ENCODE peak calls at places on chromosome 13, in six cellular contexts. Y, I, R, U, M and D are unnamed samples.
A peak's percentile ranks its signal among the peaks of the same experiment; 100 is the strongest.

GRCh38 chr13:113584870-113585671 is 518 bp downstream of the TFDP1 start:
- DNase-seq in Y (no peak), I (no peak), R (peak; percentile 48), U (peak; percentile 9), M (no peak), D (peak; percentile 82)

GRCh38 chr13:79522583-79522982 is 41.6 kb downstream of the NDFIP2 start:
- DNase-seq in Y (no peak), I (no peak), R (no peak), U (no peak), M (peak; percentile 71), D (no peak)

GRCh38 chr13:113930711-113931637 is 42.9 kb downstream of the C13orf46 start:
- DNase-seq in Y (no peak), I (no peak), R (peak; percentile 56), U (no peak), M (no peak), D (peak; percentile 64)

GRCh38 chr13:107441279-107441678 is 774.1 kb downstream of the LIG4 start:
- DNase-seq in Y (no peak), I (no peak), R (no peak), U (no peak), M (peak; percentile 29), D (no peak)

GRCh38 chr13:107025991-107026390 is 458.1 kb upstream of the ARGLU1 start:
- DNase-seq in Y (no peak), I (peak; percentile 78), R (no peak), U (no peak), M (peak; percentile 45), D (no peak)

GRCh38 chr13:44373601-44374347 is at the start of gene SERP2:
- DNase-seq in Y (peak; percentile 63), I (no peak), R (peak; percentile 76), U (no peak), M (peak; percentile 50), D (no peak)

GRCh38 chr13:105598551-105598950 is 936.9 kb downstream of the EFNB2 start:
- DNase-seq in Y (no peak), I (no peak), R (no peak), U (no peak), M (peak; percentile 29), D (no peak)

GRCh38 chr13:36818483-36819063 is 449 bp upstream of the RFXAP start:
- DNase-seq in Y (no peak), I (no peak), R (no peak), U (no peak), M (no peak), D (no peak)

GRCh38 chr13:104984296-104984818 is 1551.1 kb downstream of the EFNB2 start:
- DNase-seq in Y (no peak), I (no peak), R (peak; percentile 64), U (no peak), M (peak; percentile 71), D (no peak)

GRCh38 chr13:46119883-46120614 is 15.2 kb upstream of the CPB2 start:
- DNase-seq in Y (no peak), I (no peak), R (no peak), U (peak; percentile 28), M (peak; percentile 76), D (no peak)

GRCh38 chr13:94325660-94326059 is 153.8 kb downstream of the DCT start:
- DNase-seq in Y (no peak), I (no peak), R (no peak), U (no peak), M (peak; percentile 60), D (no peak)

GRCh38 chr13:102460806-102461205 is 59.0 kb upstream of the FGF14 start:
- DNase-seq in Y (no peak), I (no peak), R (no peak), U (no peak), M (no peak), D (no peak)

GRCh38 chr13:30744056-30744684 is 8.8 kb downstream of the ALOX5AP start:
- DNase-seq in Y (peak; percentile 80), I (peak; percentile 62), R (no peak), U (peak; percentile 35), M (no peak), D (peak; percentile 93)

GRCh38 chr13:75226092-75226491 is 255.9 kb downstream of the TBC1D4 start:
- DNase-seq in Y (no peak), I (no peak), R (no peak), U (no peak), M (no peak), D (no peak)

GRCh38 chr13:53068841-53069520 is 40.4 kb downstream of the OLFM4 start:
- DNase-seq in Y (no peak), I (no peak), R (no peak), U (no peak), M (no peak), D (no peak)

GRCh38 chr13:19596960-19597361 is 35.6 kb upstream of the TPTE2 start:
- DNase-seq in Y (no peak), I (no peak), R (no peak), U (peak; percentile 77), M (peak; percentile 13), D (no peak)

GRCh38 chr13:108960006-108960405 is 330.6 kb downstream of the MYO16 start:
- DNase-seq in Y (no peak), I (no peak), R (no peak), U (no peak), M (no peak), D (no peak)

GRCh38 chr13:83498486-83499190 is 383.6 kb downstream of the SLITRK1 start:
- DNase-seq in Y (no peak), I (no peak), R (no peak), U (peak; percentile 64), M (peak; percentile 21), D (no peak)

GRCh38 chr13:30371649-30372265 is 50.5 kb upstream of the UBE2L5 start:
- DNase-seq in Y (peak; percentile 75), I (no peak), R (no peak), U (peak; percentile 7), M (peak; percentile 26), D (peak; percentile 90)

GRCh38 chr13:75480691-75481175 is 1.2 kb downstream of the TBC1D4 start:
- DNase-seq in Y (peak; percentile 77), I (no peak), R (peak; percentile 67), U (peak; percentile 59), M (peak; percentile 53), D (peak; percentile 79)

GRCh38 chr13:33262069-33262487 is 23.5 kb downstream of the STARD13 start:
- DNase-seq in Y (peak; percentile 56), I (no peak), R (peak; percentile 72), U (no peak), M (no peak), D (no peak)
- H3K4me1 ChIP-seq in Y (peaks cover 14% of the 10 kb centered on the region), I (peaks cover 4% of the 10 kb centered on the region), R (no peaks in the 10 kb centered on the region), U (peaks cover 55% of the 10 kb centered on the region), M (peaks cover 32% of the 10 kb centered on the region), D (no peaks in the 10 kb centered on the region)

DNA sequence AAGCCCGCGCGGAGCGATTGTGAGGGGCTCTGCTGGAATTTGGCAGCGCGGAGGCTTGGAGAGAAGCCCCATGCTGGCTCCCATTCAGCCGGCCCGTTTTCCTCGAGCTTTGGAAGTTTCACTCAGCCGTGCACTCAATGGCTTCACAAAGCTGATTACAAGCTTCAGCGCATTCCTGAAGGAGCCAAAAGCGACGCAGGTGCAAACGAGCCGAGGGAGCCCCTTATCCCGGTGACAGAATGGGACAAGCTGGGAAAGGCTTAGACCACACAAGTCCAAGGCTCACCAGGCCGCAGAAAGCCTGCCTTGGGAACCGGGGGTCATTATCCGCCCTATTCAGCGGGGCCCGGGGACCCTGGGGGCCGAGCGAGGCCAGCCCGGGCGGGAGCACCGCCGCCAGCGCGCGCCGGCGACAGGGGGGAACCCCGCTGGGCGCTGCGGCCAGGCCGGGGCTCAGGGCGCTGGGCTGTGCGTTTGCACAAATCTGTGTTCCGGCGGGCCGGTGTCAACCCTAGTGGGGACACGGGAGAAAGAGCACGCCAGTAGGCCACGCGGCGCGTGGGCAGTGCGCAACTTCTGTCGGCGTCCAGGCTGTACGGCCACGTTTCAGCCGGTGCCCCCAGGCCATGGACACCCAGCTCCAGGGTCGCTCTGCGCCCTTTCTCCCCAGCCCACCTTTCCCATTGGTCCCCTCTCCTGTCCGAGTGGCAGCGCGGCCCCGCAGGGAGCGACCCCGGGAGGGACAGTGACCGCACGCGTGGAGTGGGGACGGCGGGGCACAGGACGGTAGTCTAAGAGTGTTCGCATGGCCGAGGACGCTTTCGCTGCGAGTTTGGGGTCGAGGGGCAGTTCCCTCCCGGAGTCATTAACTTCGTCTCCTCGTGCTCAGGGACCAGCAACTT is 37.3 kb downstream of the SOX1 start:
- DNase-seq in Y (peak; percentile 43), I (no peak), R (peak; percentile 48), U (no peak), M (no peak), D (no peak)
- H3K4me3 ChIP-seq in Y (no peak overlapping the region), I (no peak overlapping the region), R (no peak overlapping the region), U (no peak overlapping the region), M (no peak overlapping the region), D (peak overlapping the region; percentile 2)

GRCh38 chr13:110509971-110510786 is 51.3 kb downstream of the RAB20 start:
- DNase-seq in Y (peak; percentile 55), I (no peak), R (no peak), U (no peak), M (peak; percentile 14), D (no peak)
- H3K4me1 ChIP-seq in Y (peaks cover 14% of the 10 kb centered on the region), I (peaks cover 15% of the 10 kb centered on the region), R (no peaks in the 10 kb centered on the region), U (peaks cover 16% of the 10 kb centered on the region), M (peaks cover 50% of the 10 kb centered on the region), D (peaks cover 37% of the 10 kb centered on the region)

DNA sequence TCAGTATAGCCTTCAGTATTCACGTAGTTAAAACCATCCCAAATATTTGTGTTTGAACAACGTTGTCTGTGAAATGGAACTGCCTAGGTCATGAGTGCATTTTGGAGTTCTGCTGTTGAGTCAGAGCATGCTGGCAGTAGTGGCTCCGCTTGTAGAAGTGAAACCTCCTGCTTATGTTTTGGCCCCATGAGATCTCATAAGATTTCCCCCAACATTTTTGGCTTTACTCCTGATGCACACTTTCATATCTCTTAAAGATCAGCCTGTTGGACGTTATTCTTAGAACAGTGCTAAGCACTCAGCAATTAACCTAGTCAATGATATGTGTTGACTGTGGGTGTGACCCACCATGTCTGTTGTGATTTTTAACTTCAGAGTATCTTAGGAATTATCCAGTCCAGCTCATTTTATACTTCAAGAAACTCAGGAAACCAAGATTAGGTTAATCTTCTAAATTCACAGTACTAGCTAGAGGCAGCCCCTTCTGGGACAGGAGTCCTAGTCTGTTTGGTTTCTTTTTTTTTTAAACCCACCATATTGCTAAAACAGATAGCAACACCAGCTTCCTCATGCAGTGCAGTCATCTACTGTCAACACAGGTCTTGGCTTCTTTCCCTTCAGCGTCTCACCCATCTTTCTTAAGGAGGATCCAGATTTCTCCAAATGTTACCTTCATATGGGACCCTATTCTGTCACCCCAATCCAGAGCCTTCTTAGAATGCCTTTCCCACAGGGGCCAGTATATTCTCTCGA is 26.2 kb downstream of the RAP2A start:
- DNase-seq in Y (no peak), I (no peak), R (no peak), U (no peak), M (peak; percentile 60), D (no peak)
- H3K4me3 ChIP-seq in Y (no peak overlapping the region), I (no peak overlapping the region), R (no peak overlapping the region), U (no peak overlapping the region), M (no peak overlapping the region), D (no peak overlapping the region)

GRCh38 chr13:33279414-33279813 is 6.1 kb downstream of the STARD13 start:
- DNase-seq in Y (peak; percentile 39), I (no peak), R (no peak), U (peak; percentile 45), M (no peak), D (no peak)
- H3K4me1 ChIP-seq in Y (peaks cover 28% of the 10 kb centered on the region), I (peaks cover 41% of the 10 kb centered on the region), R (no peaks in the 10 kb centered on the region), U (peaks cover 63% of the 10 kb centered on the region), M (peaks cover 12% of the 10 kb centered on the region), D (peaks cover 5% of the 10 kb centered on the region)

GRCh38 chr13:62920181-62920580 is 1504.5 kb upstream of the PCDH20 start:
- DNase-seq in Y (no peak), I (no peak), R (no peak), U (no peak), M (no peak), D (no peak)
- H3K4me3 ChIP-seq in Y (no peak overlapping the region), I (no peak overlapping the region), R (no peak overlapping the region), U (no peak overlapping the region), M (no peak overlapping the region), D (no peak overlapping the region)